ENCODE peak calls at places on chromosomes 16 and 17, in four cellular contexts. One of them, this sample, is unnamed.

GRCh38 chr16:1560866-1561265 is 27.4 kb downstream of the TMEM204 start:
- DNase-seq in AG10803: no peak
- DNase-seq in lung: no peak
- DNase-seq in fibroblast of lung: no peak
- DNase-seq in this sample: no peak

GRCh38 chr16:54459509-54460235 is 173.1 kb upstream of the IRX3 start:
- DNase-seq in AG10803: peak; percentile 98
- DNase-seq in fibroblast of lung: peak; percentile 28
- DNase-seq in lung: no peak
- DNase-seq in this sample: no peak

GRCh38 chr17:76331083-76331482 is 22.6 kb downstream of the PRPSAP1 start:
- DNase-seq in AG10803: no peak
- DNase-seq in fibroblast of lung: no peak
- DNase-seq in lung: no peak
- DNase-seq in this sample: no peak

GRCh38 chr16:55559233-55559632 is 7.3 kb upstream of the CAPNS2 start:
- DNase-seq in AG10803: peak; percentile 48
- DNase-seq in lung: no peak
- DNase-seq in fibroblast of lung: peak; percentile 78
- DNase-seq in this sample: peak; percentile 61

GRCh38 chr16:66266436-66267286 is 99.8 kb upstream of the CDH5 start:
- DNase-seq in AG10803: peak; percentile 97
- DNase-seq in fibroblast of lung: peak; percentile 95
- DNase-seq in lung: peak; percentile 59
- DNase-seq in this sample: peak; percentile 76

GRCh38 chr17:14471052-14471451 is 170.2 kb downstream of the HS3ST3B1 start:
- DNase-seq in fibroblast of lung: peak; percentile 88
- DNase-seq in AG10803: peak; percentile 91
- DNase-seq in lung: no peak
- DNase-seq in this sample: peak; percentile 2

GRCh38 chr17:55284001-55284884 is 19.5 kb downstream of the HLF start:
- DNase-seq in lung: peak; percentile 85
- DNase-seq in fibroblast of lung: no peak
- DNase-seq in AG10803: no peak
- DNase-seq in this sample: no peak

GRCh38 chr17:72699566-72699965 is 392.9 kb downstream of the SLC39A11 start:
- DNase-seq in fibroblast of lung: no peak
- DNase-seq in AG10803: peak; percentile 73
- DNase-seq in lung: no peak
- DNase-seq in this sample: peak; percentile 67

GRCh38 chr16:79099701-79100100 is 500.8 kb downstream of the MAF start:
- DNase-seq in AG10803: no peak
- DNase-seq in fibroblast of lung: no peak
- DNase-seq in lung: no peak
- DNase-seq in this sample: no peak

GRCh38 chr17:5191541-5192417 is at the start of gene ZNF594:
- DNase-seq in AG10803: peak; percentile 96
- DNase-seq in lung: peak; percentile 97
- DNase-seq in fibroblast of lung: peak; percentile 96
- DNase-seq in this sample: peak; percentile 96

GRCh38 chr16:24499193-24499814 is 40.1 kb upstream of the RBBP6 start:
- DNase-seq in AG10803: peak; percentile 16
- DNase-seq in fibroblast of lung: peak; percentile 22
- DNase-seq in lung: no peak
- DNase-seq in this sample: peak; percentile 29

GRCh38 chr17:901964-902363 is 77.6 kb downstream of the NXN start:
- DNase-seq in fibroblast of lung: no peak
- DNase-seq in lung: no peak
- DNase-seq in AG10803: no peak
- DNase-seq in this sample: no peak
- TF ChIP-seq CTCF in fibroblast of lung: no peak
- TF ChIP-seq CTCF in lung: no peak
- TF ChIP-seq CTCF in AG10803: no peak
- TF ChIP-seq CTCF in this sample: no peak

DNA sequence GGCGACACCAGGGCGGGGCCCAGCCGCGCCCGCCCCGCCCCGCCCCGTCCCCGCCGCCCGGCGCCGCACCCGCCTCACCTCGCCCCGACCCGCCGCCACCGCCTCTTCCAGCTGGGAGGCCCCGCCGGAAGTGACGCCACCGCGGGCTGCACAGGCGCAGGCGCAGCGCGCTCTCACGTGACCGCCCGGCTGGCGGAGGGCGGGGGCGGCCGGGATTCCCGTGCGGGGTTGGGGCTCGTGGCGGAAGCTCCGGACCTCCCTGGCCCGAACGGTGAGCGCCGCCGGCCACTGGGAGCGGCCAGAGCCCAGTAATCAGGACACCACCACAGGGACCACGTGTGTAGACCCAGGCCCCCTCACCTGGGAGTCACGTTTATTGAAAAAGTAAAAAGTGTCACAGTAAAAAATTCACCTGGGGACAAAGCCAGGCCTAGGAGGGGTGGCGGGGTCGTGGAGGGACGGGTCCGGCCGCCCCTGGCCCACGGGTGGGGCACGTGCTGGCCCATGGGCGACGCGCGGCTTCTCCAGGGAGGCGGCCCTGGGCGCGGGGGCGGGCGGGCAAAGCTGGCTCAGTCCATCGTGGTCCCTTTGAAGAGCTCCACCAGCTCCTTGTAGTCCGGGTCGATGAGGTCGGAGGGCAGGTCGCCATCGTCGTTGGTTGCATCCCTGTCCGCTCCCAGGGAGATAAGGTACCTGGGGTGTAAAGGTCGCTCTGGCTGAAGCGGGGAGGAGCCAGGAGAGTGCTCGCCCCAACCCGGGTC is at the start of gene MCRIP1:
- DNase-seq in AG10803: peak; percentile 91
- DNase-seq in fibroblast of lung: peak; percentile 92
- DNase-seq in lung: peak; percentile 94
- DNase-seq in this sample: peak; percentile 93
- H3K4me3 ChIP-seq in AG10803: peak within 1 kb of the TSS; percentile 80
- H3K4me3 ChIP-seq in fibroblast of lung: peak within 1 kb of the TSS; percentile 84
- H3K4me3 ChIP-seq in lung: peak within 1 kb of the TSS; percentile 67
- H3K4me3 ChIP-seq in this sample: peak within 1 kb of the TSS; percentile 76

GRCh38 chr17:9321862-9322261 is 253.8 kb downstream of the STX8 start:
- DNase-seq in fibroblast of lung: no peak
- DNase-seq in lung: no peak
- DNase-seq in AG10803: no peak
- DNase-seq in this sample: no peak

GRCh38 chr17:9324864-9325263 is 250.8 kb downstream of the STX8 start:
- DNase-seq in AG10803: peak; percentile 13
- DNase-seq in lung: no peak
- DNase-seq in fibroblast of lung: peak; percentile 25
- DNase-seq in this sample: peak; percentile 39

GRCh38 chr17:9322298-9322697 is 253.3 kb downstream of the STX8 start:
- DNase-seq in AG10803: no peak
- DNase-seq in fibroblast of lung: no peak
- DNase-seq in lung: no peak
- DNase-seq in this sample: no peak
- TF ChIP-seq CTCF in AG10803: no peak
- TF ChIP-seq CTCF in fibroblast of lung: no peak
- TF ChIP-seq CTCF in lung: no peak
- TF ChIP-seq CTCF in this sample: no peak

GRCh38 chr16:10940501-10941079 is 1.7 kb downstream of the DEXI start:
- DNase-seq in AG10803: no peak
- DNase-seq in lung: no peak
- DNase-seq in fibroblast of lung: no peak
- DNase-seq in this sample: no peak

GRCh38 chr16:10938321-10938720 is 3.9 kb downstream of the DEXI start:
- DNase-seq in AG10803: no peak
- DNase-seq in fibroblast of lung: no peak
- DNase-seq in lung: no peak
- DNase-seq in this sample: no peak

GRCh38 chr16:10937068-10937859 is 5.0 kb downstream of the DEXI start:
- DNase-seq in AG10803: no peak
- DNase-seq in lung: no peak
- DNase-seq in fibroblast of lung: no peak
- DNase-seq in this sample: no peak

GRCh38 chr16:10939649-10940206 is 2.5 kb downstream of the DEXI start:
- DNase-seq in lung: no peak
- DNase-seq in fibroblast of lung: no peak
- DNase-seq in AG10803: no peak
- DNase-seq in this sample: no peak

DNA sequence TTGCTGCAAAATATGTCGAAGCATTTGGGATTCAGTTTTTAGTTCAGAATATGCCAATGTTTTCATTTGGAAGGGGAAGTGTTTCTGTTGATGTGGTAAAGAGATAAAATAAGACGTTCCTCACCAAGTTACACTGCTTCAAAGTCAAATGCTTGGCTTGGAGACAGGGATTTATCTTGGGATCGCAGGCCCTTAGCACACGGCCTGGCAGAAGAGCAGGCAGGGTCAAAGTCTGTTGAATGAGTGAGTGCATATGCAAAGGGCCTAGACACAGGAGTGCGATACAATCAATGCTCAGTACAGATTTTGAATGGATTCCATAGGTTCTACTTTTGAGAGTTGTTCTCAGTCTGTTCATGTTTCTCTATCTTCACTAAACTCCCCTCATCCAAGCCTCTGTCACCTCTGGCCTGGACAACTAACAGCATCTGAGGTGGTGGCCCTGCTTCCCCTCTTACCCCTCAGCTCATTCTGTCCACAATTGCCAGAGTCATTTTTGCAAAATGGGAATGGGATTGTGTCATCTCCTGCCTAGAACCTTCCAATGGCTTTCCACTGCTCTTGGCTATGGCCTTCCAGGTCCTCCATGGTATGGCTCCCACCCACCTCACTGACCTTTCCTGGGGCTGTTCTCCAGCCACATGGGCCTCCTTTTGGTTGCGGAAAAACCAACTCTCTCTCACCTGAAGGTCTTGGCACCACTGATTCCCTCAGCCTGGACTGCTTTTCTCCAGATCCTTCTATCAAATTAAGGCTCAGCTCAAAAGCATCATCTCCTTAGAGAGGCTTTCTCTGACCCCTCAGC is 3.2 kb downstream of the DEXI start:
- DNase-seq in AG10803: no peak
- DNase-seq in lung: no peak
- DNase-seq in fibroblast of lung: no peak
- DNase-seq in this sample: no peak
- H3K4me3 ChIP-seq in AG10803: peak overlapping the region; percentile 22
- H3K4me3 ChIP-seq in lung: no peak overlapping the region
- H3K4me3 ChIP-seq in fibroblast of lung: no peak overlapping the region
- H3K4me3 ChIP-seq in this sample: no peak overlapping the region

DNA sequence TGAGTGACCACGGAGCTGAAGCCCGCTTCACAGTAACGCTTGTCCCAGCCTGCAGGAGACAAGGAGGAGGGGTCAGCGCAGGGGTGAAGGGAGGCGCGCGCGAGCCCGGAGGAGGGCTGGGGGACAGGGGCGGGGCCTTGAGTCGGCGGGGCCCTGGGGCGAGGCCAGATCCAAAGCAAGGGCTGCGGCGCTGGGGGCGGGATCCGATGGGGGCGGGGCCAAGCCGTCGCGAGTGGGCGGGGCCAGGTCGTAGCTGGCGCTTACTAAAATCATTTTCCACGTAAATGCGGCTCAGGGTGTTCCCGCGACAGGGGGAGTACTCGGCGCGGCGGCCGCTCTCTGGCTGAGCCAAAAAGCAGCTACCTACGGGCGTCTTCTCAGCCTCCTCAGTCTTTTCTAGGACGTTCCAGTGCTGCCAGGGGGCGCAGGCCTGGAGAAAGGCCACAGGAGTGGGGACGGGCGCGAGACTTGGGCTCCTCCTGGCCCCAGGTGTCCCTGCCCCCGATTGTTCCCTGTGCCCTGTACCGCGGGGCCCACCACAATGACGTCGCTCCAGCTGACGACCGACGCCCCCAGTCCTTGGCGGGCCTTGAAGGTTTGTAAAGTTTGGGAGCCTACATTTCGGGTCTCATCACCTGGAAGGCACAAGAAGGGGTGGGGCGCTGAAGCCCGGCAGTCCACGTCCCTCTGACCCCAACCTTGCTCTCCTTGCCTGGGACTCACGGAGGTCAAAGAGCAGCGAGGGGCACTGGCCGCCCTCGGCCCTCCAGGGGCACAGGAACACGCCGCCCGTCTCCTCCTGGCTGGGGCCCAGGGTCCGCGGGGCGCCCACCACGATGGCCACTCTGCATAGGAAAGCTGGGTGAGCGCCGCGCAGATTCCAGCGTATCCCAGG is 3.9 kb downstream of the ITGA2B start:
- DNase-seq in fibroblast of lung: peak; percentile 70
- DNase-seq in AG10803: peak; percentile 44
- DNase-seq in lung: peak; percentile 78
- DNase-seq in this sample: peak; percentile 72
- TF ChIP-seq CTCF in fibroblast of lung: no peak
- TF ChIP-seq CTCF in AG10803: peak; percentile 17
- TF ChIP-seq CTCF in lung: no peak
- TF ChIP-seq CTCF in this sample: peak; percentile 20

GRCh38 chr17:7041607-7042506 is 2.0 kb downstream of the SLC16A11 start:
- DNase-seq in AG10803: no peak
- DNase-seq in lung: no peak
- DNase-seq in fibroblast of lung: no peak
- DNase-seq in this sample: no peak
- H3K4me3 ChIP-seq in AG10803: no peak overlapping the region
- H3K4me3 ChIP-seq in lung: no peak overlapping the region
- H3K4me3 ChIP-seq in fibroblast of lung: no peak overlapping the region
- H3K4me3 ChIP-seq in this sample: peak overlapping the region; percentile 19

GRCh38 chr16:60064026-60064425 is 1329.9 kb upstream of the GOT2 start:
- DNase-seq in fibroblast of lung: no peak
- DNase-seq in AG10803: peak; percentile 1
- DNase-seq in lung: no peak
- DNase-seq in this sample: no peak

GRCh38 chr16:60059141-60059540 is 1325.0 kb upstream of the GOT2 start:
- DNase-seq in fibroblast of lung: no peak
- DNase-seq in lung: no peak
- DNase-seq in AG10803: no peak
- DNase-seq in this sample: no peak
- TF ChIP-seq CTCF in fibroblast of lung: no peak
- TF ChIP-seq CTCF in lung: no peak
- TF ChIP-seq CTCF in AG10803: no peak
- TF ChIP-seq CTCF in this sample: no peak

DNA sequence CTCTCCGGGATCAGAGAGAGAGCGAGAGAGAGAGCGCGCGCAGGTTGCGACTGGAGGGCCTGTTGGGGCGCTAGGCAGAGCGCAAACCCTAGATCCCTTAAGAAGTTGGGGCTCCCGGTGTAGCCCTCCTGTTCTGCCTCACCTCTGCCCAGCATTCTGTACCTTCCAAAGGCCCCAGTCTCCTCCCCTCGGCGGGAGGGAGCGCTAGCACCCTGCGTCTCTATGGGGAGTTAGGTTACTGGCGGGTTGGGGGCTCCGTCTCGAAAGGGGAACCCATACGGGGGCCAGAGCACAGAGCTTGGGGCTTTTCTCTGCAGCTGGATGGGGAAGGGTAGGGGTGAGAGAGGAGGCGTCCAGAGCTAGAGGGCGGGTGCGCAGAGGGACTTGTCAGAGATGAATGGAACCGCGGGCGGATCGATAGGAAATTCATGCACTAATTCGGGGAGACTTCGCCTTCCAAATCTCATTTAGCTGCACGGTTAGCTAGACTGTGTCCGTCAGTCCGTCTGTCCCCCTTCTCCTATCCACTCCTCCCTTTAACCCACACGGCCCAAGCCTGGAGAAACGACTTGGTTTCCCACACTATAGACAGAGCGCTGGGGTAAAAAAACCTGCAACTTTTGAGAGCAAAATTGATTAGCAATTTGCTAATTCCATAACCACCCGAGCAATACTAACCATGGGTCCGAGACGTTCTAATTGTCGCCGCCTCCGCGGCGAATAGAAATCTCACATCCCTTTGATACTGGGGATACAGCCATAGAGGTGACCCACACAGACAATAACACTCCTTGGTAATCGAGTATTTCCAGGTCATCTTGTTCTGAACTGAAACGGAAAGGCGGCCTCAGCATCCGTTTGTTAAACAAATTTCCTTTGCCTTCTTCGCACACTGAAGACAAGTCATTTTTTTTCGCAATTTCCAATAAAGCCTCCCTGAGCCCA is 738 bp upstream of the HOXB4 start:
- DNase-seq in AG10803: no peak
- DNase-seq in lung: no peak
- DNase-seq in fibroblast of lung: peak; percentile 74
- DNase-seq in this sample: no peak
- H3K4me3 ChIP-seq in AG10803: peak overlapping the region; percentile 82
- H3K4me3 ChIP-seq in lung: peak overlapping the region; percentile 14
- H3K4me3 ChIP-seq in fibroblast of lung: peak overlapping the region; percentile 80
- H3K4me3 ChIP-seq in this sample: peak overlapping the region; percentile 54